ENCODE peak calls at places on chromosomes 2 and 18, in ten cellular contexts. One of them, this sample, is unnamed.

GRCh38 chr2:131657895-131658768 is 130.4 kb downstream of the CCDC74A start:
- DNase-seq in GM12878: no peak
- DNase-seq in tibial nerve: no peak
- DNase-seq in H54: no peak
- DNase-seq in GM12892: no peak
- DNase-seq in transverse colon: no peak
- DNase-seq in K562: no peak
- DNase-seq in Peyer's patch: no peak
- DNase-seq in IMR-90: no peak
- DNase-seq in testis: no peak
- DNase-seq in this sample: no peak

GRCh38 chr2:17648571-17648970 is 105.0 kb downstream of the SMC6 start:
- DNase-seq in GM12878: no peak
- DNase-seq in tibial nerve: no peak
- DNase-seq in H54: no peak
- DNase-seq in GM12892: no peak
- DNase-seq in transverse colon: no peak
- DNase-seq in K562: no peak
- DNase-seq in Peyer's patch: no peak
- DNase-seq in IMR-90: no peak
- DNase-seq in testis: no peak
- DNase-seq in this sample: peak

GRCh38 chr2:111135910-111136297 is 15.2 kb downstream of the BCL2L11 start:
- DNase-seq in GM12878: no peak
- DNase-seq in tibial nerve: peak
- DNase-seq in H54: peak
- DNase-seq in GM12892: no peak
- DNase-seq in transverse colon: no peak
- DNase-seq in K562: peak
- DNase-seq in Peyer's patch: no peak
- DNase-seq in IMR-90: peak
- DNase-seq in testis: no peak
- DNase-seq in this sample: peak

GRCh38 chr2:28665041-28665704 is 86.5 kb upstream of the PPP1CB start:
- DNase-seq in GM12878: no peak
- DNase-seq in tibial nerve: no peak
- DNase-seq in H54: no peak
- DNase-seq in GM12892: no peak
- DNase-seq in transverse colon: peak
- DNase-seq in K562: no peak
- DNase-seq in Peyer's patch: no peak
- DNase-seq in IMR-90: peak
- DNase-seq in testis: peak
- DNase-seq in this sample: no peak

GRCh38 chr2:8202139-8202538 is 479.7 kb upstream of the ID2 start:
- DNase-seq in GM12878: peak
- DNase-seq in tibial nerve: no peak
- DNase-seq in H54: no peak
- DNase-seq in GM12892: no peak
- DNase-seq in transverse colon: no peak
- DNase-seq in K562: no peak
- DNase-seq in Peyer's patch: no peak
- DNase-seq in IMR-90: no peak
- DNase-seq in testis: no peak
- DNase-seq in this sample: no peak

GRCh38 chr18:51988277-51988676 is 351.7 kb upstream of the DCC start:
- DNase-seq in GM12878: no peak
- DNase-seq in tibial nerve: no peak
- DNase-seq in H54: no peak
- DNase-seq in GM12892: no peak
- DNase-seq in transverse colon: no peak
- DNase-seq in K562: no peak
- DNase-seq in Peyer's patch: no peak
- DNase-seq in IMR-90: no peak
- DNase-seq in testis: no peak
- DNase-seq in this sample: no peak

GRCh38 chr2:152222975-152223638 is 47.5 kb upstream of the STAM2 start:
- DNase-seq in GM12878: no peak
- DNase-seq in tibial nerve: peak
- DNase-seq in H54: no peak
- DNase-seq in GM12892: no peak
- DNase-seq in transverse colon: peak
- DNase-seq in K562: no peak
- DNase-seq in Peyer's patch: no peak
- DNase-seq in IMR-90: peak
- DNase-seq in testis: peak
- DNase-seq in this sample: no peak

GRCh38 chr2:5093056-5093455 is 599.1 kb upstream of the SOX11 start:
- DNase-seq in GM12878: no peak
- DNase-seq in tibial nerve: no peak
- DNase-seq in H54: no peak
- DNase-seq in GM12892: no peak
- DNase-seq in transverse colon: no peak
- DNase-seq in K562: no peak
- DNase-seq in Peyer's patch: no peak
- DNase-seq in IMR-90: no peak
- DNase-seq in testis: no peak
- DNase-seq in this sample: no peak

GRCh38 chr2:24613154-24613814 is 122.2 kb downstream of the NCOA1 start:
- DNase-seq in GM12878: peak
- DNase-seq in tibial nerve: no peak
- DNase-seq in H54: peak
- DNase-seq in GM12892: peak
- DNase-seq in transverse colon: no peak
- DNase-seq in K562: no peak
- DNase-seq in Peyer's patch: no peak
- DNase-seq in IMR-90: peak
- DNase-seq in testis: no peak
- DNase-seq in this sample: peak

GRCh38 chr18:3219621-3220335 is at the start of gene MYOM1:
- DNase-seq in GM12878: no peak
- DNase-seq in tibial nerve: no peak
- DNase-seq in H54: no peak
- DNase-seq in GM12892: no peak
- DNase-seq in transverse colon: no peak
- DNase-seq in K562: no peak
- DNase-seq in Peyer's patch: no peak
- DNase-seq in IMR-90: no peak
- DNase-seq in testis: no peak
- DNase-seq in this sample: no peak

GRCh38 chr2:241801611-241802420 is 7.2 kb upstream of the NEU4 start:
- DNase-seq in GM12878: no peak
- DNase-seq in tibial nerve: no peak
- DNase-seq in H54: no peak
- DNase-seq in GM12892: no peak
- DNase-seq in transverse colon: peak
- DNase-seq in K562: peak
- DNase-seq in Peyer's patch: peak
- DNase-seq in IMR-90: no peak
- DNase-seq in testis: no peak
- DNase-seq in this sample: peak

GRCh38 chr2:86704482-86704971 is 15.6 kb upstream of the RMND5A start:
- DNase-seq in GM12878: no peak
- DNase-seq in tibial nerve: no peak
- DNase-seq in H54: peak
- DNase-seq in GM12892: no peak
- DNase-seq in transverse colon: peak
- DNase-seq in K562: no peak
- DNase-seq in Peyer's patch: peak
- DNase-seq in IMR-90: peak
- DNase-seq in testis: no peak
- DNase-seq in this sample: no peak

GRCh38 chr2:209662091-209662490 is 109.5 kb upstream of the UNC80 start:
- DNase-seq in GM12878: no peak
- DNase-seq in tibial nerve: no peak
- DNase-seq in H54: no peak
- DNase-seq in GM12892: no peak
- DNase-seq in transverse colon: no peak
- DNase-seq in K562: no peak
- DNase-seq in Peyer's patch: no peak
- DNase-seq in IMR-90: no peak
- DNase-seq in testis: no peak
- DNase-seq in this sample: no peak

GRCh38 chr2:81007104-81007503 is 702.6 kb upstream of the LRRTM1 start:
- DNase-seq in GM12878: no peak
- DNase-seq in tibial nerve: no peak
- DNase-seq in H54: no peak
- DNase-seq in GM12892: no peak
- DNase-seq in transverse colon: no peak
- DNase-seq in K562: no peak
- DNase-seq in Peyer's patch: no peak
- DNase-seq in IMR-90: no peak
- DNase-seq in testis: no peak
- DNase-seq in this sample: no peak

GRCh38 chr18:6056171-6056932 is 161.0 kb upstream of the TMEM200C start:
- DNase-seq in GM12878: no peak
- DNase-seq in tibial nerve: no peak
- DNase-seq in H54: peak
- DNase-seq in GM12892: peak
- DNase-seq in transverse colon: no peak
- DNase-seq in K562: no peak
- DNase-seq in Peyer's patch: no peak
- DNase-seq in IMR-90: peak
- DNase-seq in testis: no peak
- DNase-seq in this sample: no peak

DNA sequence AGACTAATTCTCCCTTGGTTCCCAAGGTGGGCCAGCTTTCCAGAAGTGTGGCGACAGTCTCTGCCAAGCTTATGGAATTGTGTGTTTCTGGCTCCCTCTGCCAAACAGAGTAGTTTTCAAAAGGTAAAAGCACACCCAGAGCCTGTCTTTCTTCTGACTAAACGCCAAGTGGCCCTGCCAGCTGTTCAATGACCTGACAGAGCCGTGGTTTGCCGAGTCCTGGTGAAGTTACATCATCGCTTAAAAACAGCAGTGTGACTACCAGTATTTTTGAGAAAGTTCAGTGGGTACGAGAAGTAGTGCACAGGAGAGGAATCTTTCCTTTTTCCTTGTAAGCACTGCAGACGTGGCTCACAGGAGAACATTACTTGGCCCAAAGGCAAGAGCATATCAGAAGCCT is 1.9 kb downstream of the PER2 start:
- DNase-seq in GM12878: no peak
- DNase-seq in tibial nerve: peak
- DNase-seq in H54: no peak
- DNase-seq in GM12892: no peak
- DNase-seq in transverse colon: peak
- DNase-seq in K562: no peak
- DNase-seq in Peyer's patch: peak
- DNase-seq in IMR-90: peak
- DNase-seq in testis: peak
- DNase-seq in this sample: peak
- TF ChIP-seq POLR2A in GM12878: no peak
- TF ChIP-seq POLR2A in tibial nerve: no peak
- TF ChIP-seq POLR2A in H54: no peak
- TF ChIP-seq POLR2A in GM12892: no peak
- TF ChIP-seq POLR2A in transverse colon: peak
- TF ChIP-seq POLR2A in K562: no peak
- TF ChIP-seq POLR2A in Peyer's patch: no peak
- TF ChIP-seq POLR2A in IMR-90: no peak
- TF ChIP-seq POLR2A in testis: no peak
- TF ChIP-seq POLR2A in this sample: no peak

DNA sequence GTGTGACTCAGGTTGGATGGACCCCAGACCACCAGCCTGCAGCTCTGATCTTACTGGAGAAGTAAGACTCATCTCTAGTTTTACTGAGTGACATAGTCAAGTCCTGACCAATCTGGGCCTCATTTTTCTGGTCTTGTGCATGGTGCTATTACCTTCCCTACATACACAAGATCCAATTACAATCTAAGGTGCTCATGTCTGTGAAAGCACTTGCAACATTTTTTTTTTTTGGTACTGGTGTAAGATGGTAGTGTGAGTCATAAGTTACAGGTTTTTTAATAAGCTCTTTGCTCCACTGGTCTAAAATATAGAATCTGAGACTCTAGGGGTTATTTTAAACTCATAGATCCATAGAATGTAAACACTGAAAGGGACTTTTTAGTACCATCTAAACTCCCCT is 117.3 kb upstream of the EFEMP1 start:
- DNase-seq in GM12878: no peak
- DNase-seq in tibial nerve: no peak
- DNase-seq in H54: no peak
- DNase-seq in GM12892: no peak
- DNase-seq in transverse colon: no peak
- DNase-seq in K562: no peak
- DNase-seq in Peyer's patch: no peak
- DNase-seq in IMR-90: no peak
- DNase-seq in testis: no peak
- DNase-seq in this sample: no peak
- TF ChIP-seq POLR2A in GM12878: no peak
- TF ChIP-seq POLR2A in tibial nerve: no peak
- TF ChIP-seq POLR2A in H54: no peak
- TF ChIP-seq POLR2A in GM12892: no peak
- TF ChIP-seq POLR2A in transverse colon: no peak
- TF ChIP-seq POLR2A in K562: no peak
- TF ChIP-seq POLR2A in Peyer's patch: no peak
- TF ChIP-seq POLR2A in IMR-90: no peak
- TF ChIP-seq POLR2A in testis: no peak
- TF ChIP-seq POLR2A in this sample: no peak

DNA sequence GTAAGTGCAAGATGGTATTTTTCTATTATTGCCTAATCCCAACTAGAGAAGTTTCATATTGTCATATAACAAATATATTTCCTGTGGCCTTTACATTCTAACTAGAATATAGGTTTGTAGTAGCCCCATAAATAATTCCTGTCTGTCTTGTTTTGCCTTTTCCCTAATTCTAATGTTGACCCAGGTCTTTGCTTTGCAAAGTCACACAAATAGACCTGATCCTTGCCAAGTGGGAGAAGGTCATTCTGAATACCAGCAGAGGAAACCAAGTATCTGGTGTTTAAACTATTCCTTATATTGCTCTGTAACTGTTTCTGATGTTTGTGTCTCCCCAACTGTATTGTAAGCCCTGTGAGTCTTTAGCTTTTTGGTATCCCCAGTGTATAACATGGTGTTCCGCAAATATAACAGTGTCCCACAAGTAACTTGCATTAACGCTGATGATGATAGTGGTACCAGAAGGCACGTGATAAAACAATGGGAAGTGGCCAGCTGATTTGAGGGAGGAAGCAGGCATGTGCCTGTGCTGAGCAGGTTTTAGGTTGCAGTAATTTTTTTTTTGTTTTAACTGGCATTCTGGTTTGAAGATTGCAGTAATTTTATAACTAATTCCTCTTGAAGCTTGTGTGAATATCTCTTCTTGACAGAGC is 11.1 kb downstream of the HADHB start:
- DNase-seq in GM12878: no peak
- DNase-seq in tibial nerve: no peak
- DNase-seq in H54: no peak
- DNase-seq in GM12892: no peak
- DNase-seq in transverse colon: no peak
- DNase-seq in K562: no peak
- DNase-seq in Peyer's patch: no peak
- DNase-seq in IMR-90: no peak
- DNase-seq in testis: no peak
- DNase-seq in this sample: no peak
- TF ChIP-seq POLR2A in GM12878: no peak
- TF ChIP-seq POLR2A in tibial nerve: no peak
- TF ChIP-seq POLR2A in H54: no peak
- TF ChIP-seq POLR2A in GM12892: no peak
- TF ChIP-seq POLR2A in transverse colon: no peak
- TF ChIP-seq POLR2A in K562: no peak
- TF ChIP-seq POLR2A in Peyer's patch: no peak
- TF ChIP-seq POLR2A in IMR-90: no peak
- TF ChIP-seq POLR2A in testis: no peak
- TF ChIP-seq POLR2A in this sample: no peak

GRCh38 chr2:237075749-237076599 is 9.7 kb upstream of the COPS8 start:
- DNase-seq in GM12878: no peak
- DNase-seq in tibial nerve: no peak
- DNase-seq in H54: no peak
- DNase-seq in GM12892: no peak
- DNase-seq in transverse colon: no peak
- DNase-seq in K562: no peak
- DNase-seq in Peyer's patch: no peak
- DNase-seq in IMR-90: peak
- DNase-seq in testis: no peak
- DNase-seq in this sample: no peak
- TF ChIP-seq POLR2A in GM12878: no peak
- TF ChIP-seq POLR2A in tibial nerve: no peak
- TF ChIP-seq POLR2A in H54: no peak
- TF ChIP-seq POLR2A in GM12892: no peak
- TF ChIP-seq POLR2A in transverse colon: no peak
- TF ChIP-seq POLR2A in K562: no peak
- TF ChIP-seq POLR2A in Peyer's patch: no peak
- TF ChIP-seq POLR2A in IMR-90: no peak
- TF ChIP-seq POLR2A in testis: no peak
- TF ChIP-seq POLR2A in this sample: no peak